ENCODE peak calls at places on chromosomes 12 and 14, in ten cellular contexts. One of them, this sample, is unnamed.

GRCh38 chr14:35747379-35747778 is 61.7 kb downstream of the RALGAPA1 start:
- DNase-seq in T-cell: no peak
- DNase-seq in GM06990: no peak
- DNase-seq in A549: no peak
- DNase-seq in ovary: no peak
- DNase-seq in NCI-H187: no peak
- DNase-seq in HL-60: no peak
- DNase-seq in nucleus accumbens: no peak
- DNase-seq in stimulated activated CD4-positive, alpha-beta T cell treated with anti-CD3 and anti-CD28 coated beads, Interleukin-2, amount 100 ng/mL, for 48 hours: no peak
- DNase-seq in CD4-positive, alpha-beta memory T cell: no peak
- DNase-seq in this sample: no peak

GRCh38 chr12:119012179-119012578 is 30.8 kb downstream of the SRRM4 start:
- DNase-seq in A549: no peak
- DNase-seq in NCI-H187: no peak
- DNase-seq in T-cell: no peak
- DNase-seq in nucleus accumbens: no peak
- DNase-seq in ovary: no peak
- DNase-seq in HL-60: no peak
- DNase-seq in stimulated activated CD4-positive, alpha-beta T cell treated with anti-CD3 and anti-CD28 coated beads, Interleukin-2, amount 100 ng/mL, for 48 hours: no peak
- DNase-seq in CD4-positive, alpha-beta memory T cell: no peak
- DNase-seq in GM06990: no peak
- DNase-seq in this sample: no peak

GRCh38 chr14:91415794-91416743 is 1.6 kb downstream of the CCDC88C start:
- DNase-seq in stimulated activated CD4-positive, alpha-beta T cell treated with anti-CD3 and anti-CD28 coated beads, Interleukin-2, amount 100 ng/mL, for 48 hours: peak; percentile 57
- DNase-seq in ovary: no peak
- DNase-seq in GM06990: peak; percentile 71
- DNase-seq in T-cell: peak; percentile 72
- DNase-seq in nucleus accumbens: no peak
- DNase-seq in CD4-positive, alpha-beta memory T cell: peak; percentile 87
- DNase-seq in NCI-H187: peak; percentile 31
- DNase-seq in A549: no peak
- DNase-seq in HL-60: peak; percentile 54
- DNase-seq in this sample: no peak

GRCh38 chr12:25458047-25458552 is 95.0 kb downstream of the LMNTD1 start:
- DNase-seq in stimulated activated CD4-positive, alpha-beta T cell treated with anti-CD3 and anti-CD28 coated beads, Interleukin-2, amount 100 ng/mL, for 48 hours: no peak
- DNase-seq in nucleus accumbens: no peak
- DNase-seq in NCI-H187: no peak
- DNase-seq in T-cell: no peak
- DNase-seq in HL-60: no peak
- DNase-seq in A549: peak; percentile 61
- DNase-seq in CD4-positive, alpha-beta memory T cell: no peak
- DNase-seq in ovary: no peak
- DNase-seq in GM06990: no peak
- DNase-seq in this sample: peak; percentile 79

GRCh38 chr12:10191865-10192264 is 13.0 kb downstream of the TMEM52B start:
- DNase-seq in nucleus accumbens: no peak
- DNase-seq in GM06990: no peak
- DNase-seq in T-cell: no peak
- DNase-seq in stimulated activated CD4-positive, alpha-beta T cell treated with anti-CD3 and anti-CD28 coated beads, Interleukin-2, amount 100 ng/mL, for 48 hours: no peak
- DNase-seq in NCI-H187: no peak
- DNase-seq in ovary: no peak
- DNase-seq in CD4-positive, alpha-beta memory T cell: no peak
- DNase-seq in A549: no peak
- DNase-seq in HL-60: no peak
- DNase-seq in this sample: peak; percentile 84

GRCh38 chr12:20376984-20377383 is 8.6 kb downstream of the PDE3A start:
- DNase-seq in A549: no peak
- DNase-seq in GM06990: no peak
- DNase-seq in HL-60: peak; percentile 12
- DNase-seq in T-cell: no peak
- DNase-seq in CD4-positive, alpha-beta memory T cell: no peak
- DNase-seq in ovary: no peak
- DNase-seq in stimulated activated CD4-positive, alpha-beta T cell treated with anti-CD3 and anti-CD28 coated beads, Interleukin-2, amount 100 ng/mL, for 48 hours: no peak
- DNase-seq in nucleus accumbens: no peak
- DNase-seq in NCI-H187: no peak
- DNase-seq in this sample: no peak

GRCh38 chr12:4526923-4527546 is 11.7 kb upstream of the RAD51AP1 start:
- DNase-seq in CD4-positive, alpha-beta memory T cell: peak; percentile 35
- DNase-seq in T-cell: no peak
- DNase-seq in GM06990: peak; percentile 10
- DNase-seq in stimulated activated CD4-positive, alpha-beta T cell treated with anti-CD3 and anti-CD28 coated beads, Interleukin-2, amount 100 ng/mL, for 48 hours: no peak
- DNase-seq in nucleus accumbens: no peak
- DNase-seq in HL-60: no peak
- DNase-seq in A549: no peak
- DNase-seq in NCI-H187: no peak
- DNase-seq in ovary: no peak
- DNase-seq in this sample: no peak

GRCh38 chr14:65016461-65016860 is 29.8 kb downstream of the FNTB start:
- DNase-seq in ovary: no peak
- DNase-seq in nucleus accumbens: no peak
- DNase-seq in GM06990: no peak
- DNase-seq in NCI-H187: no peak
- DNase-seq in CD4-positive, alpha-beta memory T cell: no peak
- DNase-seq in A549: no peak
- DNase-seq in T-cell: no peak
- DNase-seq in stimulated activated CD4-positive, alpha-beta T cell treated with anti-CD3 and anti-CD28 coated beads, Interleukin-2, amount 100 ng/mL, for 48 hours: no peak
- DNase-seq in HL-60: no peak
- DNase-seq in this sample: no peak

GRCh38 chr12:18224745-18225144 is 36.6 kb upstream of the PIK3C2G start:
- DNase-seq in T-cell: no peak
- DNase-seq in nucleus accumbens: no peak
- DNase-seq in A549: peak; percentile 7
- DNase-seq in HL-60: peak; percentile 2
- DNase-seq in ovary: no peak
- DNase-seq in NCI-H187: peak; percentile 17
- DNase-seq in GM06990: no peak
- DNase-seq in stimulated activated CD4-positive, alpha-beta T cell treated with anti-CD3 and anti-CD28 coated beads, Interleukin-2, amount 100 ng/mL, for 48 hours: no peak
- DNase-seq in CD4-positive, alpha-beta memory T cell: no peak
- DNase-seq in this sample: peak; percentile 10

GRCh38 chr12:67630373-67631088 is 18.0 kb upstream of the DYRK2 start:
- DNase-seq in stimulated activated CD4-positive, alpha-beta T cell treated with anti-CD3 and anti-CD28 coated beads, Interleukin-2, amount 100 ng/mL, for 48 hours: peak; percentile 41
- DNase-seq in nucleus accumbens: no peak
- DNase-seq in GM06990: peak; percentile 60
- DNase-seq in T-cell: peak; percentile 88
- DNase-seq in NCI-H187: no peak
- DNase-seq in HL-60: peak; percentile 94
- DNase-seq in CD4-positive, alpha-beta memory T cell: peak; percentile 92
- DNase-seq in A549: no peak
- DNase-seq in ovary: peak; percentile 36
- DNase-seq in this sample: no peak

GRCh38 chr14:92586001-92586947 is 72.7 kb downstream of the RIN3 start:
- DNase-seq in ovary: no peak
- DNase-seq in stimulated activated CD4-positive, alpha-beta T cell treated with anti-CD3 and anti-CD28 coated beads, Interleukin-2, amount 100 ng/mL, for 48 hours: no peak
- DNase-seq in HL-60: peak; percentile 63
- DNase-seq in CD4-positive, alpha-beta memory T cell: peak; percentile 65
- DNase-seq in A549: no peak
- DNase-seq in nucleus accumbens: no peak
- DNase-seq in NCI-H187: no peak
- DNase-seq in T-cell: no peak
- DNase-seq in GM06990: peak; percentile 46
- DNase-seq in this sample: peak; percentile 96

GRCh38 chr12:132827763-132828703 is 636 bp downstream of the GOLGA3 start:
- DNase-seq in ovary: peak; percentile 54
- DNase-seq in T-cell: no peak
- DNase-seq in NCI-H187: no peak
- DNase-seq in HL-60: peak; percentile 51
- DNase-seq in nucleus accumbens: no peak
- DNase-seq in CD4-positive, alpha-beta memory T cell: no peak
- DNase-seq in GM06990: peak; percentile 47
- DNase-seq in A549: peak; percentile 46
- DNase-seq in stimulated activated CD4-positive, alpha-beta T cell treated with anti-CD3 and anti-CD28 coated beads, Interleukin-2, amount 100 ng/mL, for 48 hours: peak; percentile 12
- DNase-seq in this sample: peak; percentile 44

GRCh38 chr14:104217486-104218360 is 79.3 kb downstream of the KIF26A start:
- DNase-seq in NCI-H187: no peak
- DNase-seq in stimulated activated CD4-positive, alpha-beta T cell treated with anti-CD3 and anti-CD28 coated beads, Interleukin-2, amount 100 ng/mL, for 48 hours: no peak
- DNase-seq in nucleus accumbens: no peak
- DNase-seq in HL-60: no peak
- DNase-seq in A549: no peak
- DNase-seq in T-cell: no peak
- DNase-seq in GM06990: no peak
- DNase-seq in ovary: peak; percentile 13
- DNase-seq in CD4-positive, alpha-beta memory T cell: no peak
- DNase-seq in this sample: no peak

GRCh38 chr12:51012570-51013236 is 13.5 kb downstream of the SLC11A2 start:
- DNase-seq in GM06990: no peak
- DNase-seq in HL-60: no peak
- DNase-seq in A549: no peak
- DNase-seq in nucleus accumbens: no peak
- DNase-seq in stimulated activated CD4-positive, alpha-beta T cell treated with anti-CD3 and anti-CD28 coated beads, Interleukin-2, amount 100 ng/mL, for 48 hours: no peak
- DNase-seq in CD4-positive, alpha-beta memory T cell: no peak
- DNase-seq in T-cell: no peak
- DNase-seq in NCI-H187: no peak
- DNase-seq in ovary: no peak
- DNase-seq in this sample: no peak

GRCh38 chr12:75438052-75438754 is 42.4 kb upstream of the GLIPR1 start:
- DNase-seq in A549: no peak
- DNase-seq in NCI-H187: no peak
- DNase-seq in ovary: no peak
- DNase-seq in T-cell: no peak
- DNase-seq in GM06990: no peak
- DNase-seq in nucleus accumbens: no peak
- DNase-seq in HL-60: no peak
- DNase-seq in CD4-positive, alpha-beta memory T cell: peak; percentile 22
- DNase-seq in stimulated activated CD4-positive, alpha-beta T cell treated with anti-CD3 and anti-CD28 coated beads, Interleukin-2, amount 100 ng/mL, for 48 hours: no peak
- DNase-seq in this sample: no peak

This sample was measured in GM04504.